ENCODE peak calls at places on chromosomes 16 and 17, in four cellular contexts. A is HepG2, F is K562, I is GM12878. U is an unnamed sample.

GRCh38 chr17:34259151-34259550 is 4.1 kb downstream of the CCL2 start:
- DNase-seq in A (no peak), F (no peak), I (no peak), U (no peak)

GRCh38 chr16:89545831-89546574 is 14.5 kb upstream of the RPL13 start:
- DNase-seq in A (peak; percentile 89), F (no peak), I (no peak), U (no peak)

GRCh38 chr16:50025544-50025931 is 513 bp downstream of the CNEP1R1 start:
- DNase-seq in A (peak; percentile 23), F (peak; percentile 28), I (no peak), U (peak; percentile 25)

GRCh38 chr16:14309906-14310305 is 238.8 kb downstream of the MRTFB start:
- DNase-seq in A (no peak), F (no peak), I (no peak), U (peak; percentile 74)

GRCh38 chr17:17328251-17328650 is 25.1 kb downstream of the NT5M start:
- DNase-seq in A (no peak), F (no peak), I (no peak), U (no peak)

GRCh38 chr16:67883146-67883871 is 1.4 kb upstream of the NRN1L start:
- DNase-seq in A (peak; percentile 67), F (no peak), I (no peak), U (no peak)

GRCh38 chr16:85390511-85391174 is 222.5 kb upstream of the GSE1 start:
- DNase-seq in A (peak; percentile 90), F (peak; percentile 90), I (no peak), U (peak; percentile 90)

GRCh38 chr17:30476726-30477082 is 504 bp upstream of the GOSR1 start:
- DNase-seq in A (peak; percentile 9), F (peak; percentile 35), I (no peak), U (no peak)

GRCh38 chr17:44924107-44924544 is 8.8 kb upstream of the GFAP start:
- DNase-seq in A (no peak), F (no peak), I (no peak), U (no peak)

GRCh38 chr16:29148867-29149272 is 164.0 kb downstream of the LAT start:
- DNase-seq in A (no peak), F (no peak), I (no peak), U (no peak)

GRCh38 chr16:85686912-85687591 is 1.7 kb downstream of the GINS2 start:
- DNase-seq in A (no peak), F (peak; percentile 69), I (no peak), U (no peak)

GRCh38 chr16:88566158-88566557 is 4.0 kb upstream of the ZC3H18 start:
- DNase-seq in A (no peak), F (no peak), I (no peak), U (no peak)

GRCh38 chr16:68406458-68407041 is 41.8 kb downstream of the SMPD3 start:
- DNase-seq in A (no peak), F (no peak), I (no peak), U (no peak)

GRCh38 chr17:14089179-14089578 is 19.9 kb downstream of the COX10 start:
- DNase-seq in A (no peak), F (no peak), I (no peak), U (no peak)

GRCh38 chr16:2854700-2855309 is 3.2 kb downstream of the PRSS22 start:
- DNase-seq in A (no peak), F (peak; percentile 61), I (no peak), U (no peak)

GRCh38 chr16:52074133-52074532 is 472.8 kb downstream of the TOX3 start:
- DNase-seq in A (no peak), F (no peak), I (no peak), U (no peak)

GRCh38 chr17:77441130-77441920 is 300.6 kb downstream of the SEC14L1 start:
- DNase-seq in A (no peak), F (no peak), I (peak; percentile 98), U (no peak)

GRCh38 chr17:45429338-45430005 is 3.2 kb downstream of the ARHGAP27 start:
- DNase-seq in A (no peak), F (no peak), I (no peak), U (no peak)

GRCh38 chr16:26672206-26672605 is 394.5 kb upstream of the C16orf82 start:
- DNase-seq in A (no peak), F (no peak), I (no peak), U (no peak)

GRCh38 chr16:69748694-69749345 is 5.9 kb downstream of the NOB1 start:
- DNase-seq in A (no peak), F (no peak), I (no peak), U (no peak)

GRCh38 chr16:27600386-27600785 is 50.4 kb downstream of the KATNIP start:
- DNase-seq in A (no peak), F (no peak), I (no peak), U (no peak)

GRCh38 chr16:6947291-6947690 is 385.4 kb upstream of the RBFOX1 start:
- DNase-seq in A (no peak), F (no peak), I (no peak), U (no peak)

GRCh38 chr16:26598061-26598460 is 468.7 kb upstream of the C16orf82 start:
- DNase-seq in A (no peak), F (peak; percentile 12), I (no peak), U (no peak)

GRCh38 chr16:66524601-66525164 is 25.2 kb downstream of the TK2 start:
- DNase-seq in A (no peak), F (peak; percentile 52), I (peak; percentile 85), U (no peak)

GRCh38 chr16:12626411-12626810 is 177.3 kb downstream of the CPPED1 start:
- DNase-seq in A (no peak), F (no peak), I (no peak), U (no peak)

GRCh38 chr17:73359987-73360410 is 48.2 kb upstream of the CDC42EP4 start:
- DNase-seq in A (peak; percentile 72), F (no peak), I (no peak), U (no peak)

GRCh38 chr16:3149630-3150345 is 15.0 kb downstream of the ZNF213 start:
- DNase-seq in A (no peak), F (peak; percentile 82), I (no peak), U (peak; percentile 78)

DNA sequence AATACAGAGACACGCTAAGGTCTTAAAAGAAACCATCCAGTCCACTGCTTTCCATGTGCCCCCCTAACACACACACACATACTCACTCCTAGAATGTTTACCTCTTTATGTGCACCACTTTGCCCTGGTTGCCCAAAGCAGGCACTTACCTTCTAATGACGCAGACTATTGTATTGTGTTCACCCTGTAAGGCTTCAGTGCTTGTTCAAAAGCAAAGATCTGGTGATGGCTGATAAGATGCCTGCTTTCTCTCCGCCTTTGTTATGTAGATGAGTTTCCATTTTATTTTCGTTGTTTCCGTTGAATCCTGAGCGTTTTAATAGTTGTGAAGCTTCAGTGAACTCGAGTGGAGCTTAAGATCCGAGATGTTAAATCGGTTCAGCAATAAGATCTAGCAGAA is 452.7 kb downstream of the TMEM114 start:
- DNase-seq in A (no peak), F (no peak), I (no peak), U (no peak)
- TF ChIP-seq POLR2AphosphoS2 in A (no peak), F (no peak), I (no peak), U (no peak)

GRCh38 chr16:55501549-55502322 is 7.1 kb upstream of the LPCAT2 start:
- DNase-seq in A (no peak), F (peak; percentile 45), I (no peak), U (no peak)

GRCh38 chr16:55499281-55499680 is 9.6 kb upstream of the LPCAT2 start:
- DNase-seq in A (no peak), F (no peak), I (no peak), U (no peak)

GRCh38 chr16:55498101-55498500 is 10.8 kb upstream of the LPCAT2 start:
- DNase-seq in A (no peak), F (no peak), I (no peak), U (no peak)

GRCh38 chr16:55497558-55497957 is 11.3 kb upstream of the LPCAT2 start:
- DNase-seq in A (no peak), F (no peak), I (no peak), U (no peak)

DNA sequence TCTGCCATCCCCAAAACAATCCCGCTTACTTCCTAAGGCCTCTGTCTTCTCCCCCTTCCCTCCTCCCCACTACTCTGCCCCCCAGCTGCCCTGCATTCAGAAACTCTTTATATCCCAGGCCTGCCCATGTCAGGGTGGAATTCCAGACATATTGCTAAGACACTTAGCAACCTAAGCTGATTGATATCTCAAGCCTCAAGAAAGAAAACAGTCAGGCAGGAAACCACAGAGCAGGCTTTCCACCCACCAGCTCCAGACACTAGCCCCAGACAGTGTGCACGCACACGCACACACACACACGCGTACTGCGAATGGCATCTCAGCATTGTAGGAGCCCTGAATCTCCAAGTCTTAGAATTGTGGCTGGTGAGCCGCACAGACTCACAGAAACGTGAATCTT is 8.9 kb upstream of the LPCAT2 start:
- DNase-seq in A (no peak), F (no peak), I (no peak), U (no peak)
- TF ChIP-seq POLR2AphosphoS2 in A (no peak), F (no peak), I (no peak), U (no peak)

DNA sequence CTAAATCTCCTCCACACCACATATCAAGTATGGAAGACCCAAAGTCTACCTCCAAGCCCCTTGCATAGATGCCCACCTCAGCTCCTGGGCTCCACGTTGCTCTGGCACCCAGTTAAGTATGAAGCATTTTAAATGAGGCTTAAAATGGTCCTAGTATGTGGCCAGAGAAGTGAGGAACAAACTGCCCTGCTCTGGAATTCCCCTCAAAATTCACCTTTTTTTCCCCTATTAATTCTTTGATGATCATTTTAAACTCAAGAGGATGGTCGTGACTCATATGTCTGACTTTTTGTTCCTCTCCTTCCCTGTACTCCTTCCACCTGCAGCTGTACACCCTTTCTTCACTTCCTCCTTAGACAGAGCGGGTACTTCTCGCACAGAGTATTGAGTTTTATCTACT is 234.5 kb upstream of the MYOCD start:
- DNase-seq in A (no peak), F (no peak), I (peak; percentile 85), U (no peak)
- TF ChIP-seq POLR2AphosphoS2 in A (no peak), F (no peak), I (no peak), U (no peak)

DNA sequence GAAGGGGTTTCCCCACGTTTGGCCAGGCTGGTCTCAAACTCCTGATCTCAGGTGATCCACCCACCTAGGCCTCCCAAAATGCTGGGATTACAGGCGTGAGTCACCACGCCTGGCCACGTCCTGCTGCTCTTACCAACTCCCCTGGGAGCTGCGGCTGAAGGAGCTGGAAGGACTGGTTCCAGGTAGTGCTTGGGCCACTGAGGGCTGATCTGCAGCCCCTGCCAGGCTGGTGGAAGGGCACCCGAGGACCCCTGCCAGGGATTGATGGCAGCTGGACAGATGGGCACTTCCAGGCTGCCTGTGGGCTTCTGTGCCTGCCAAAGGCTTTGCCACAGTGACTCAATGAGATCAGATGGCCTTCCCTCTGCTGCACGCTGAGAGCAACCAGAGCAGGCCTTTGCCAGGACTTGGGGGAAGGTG is 2.3 kb downstream of the OXLD1 start:
- DNase-seq in A (no peak), F (no peak), I (no peak), U (no peak)
- TF ChIP-seq POLR2AphosphoS2 in A (no peak), F (no peak), I (no peak), U (no peak)

GRCh38 chr17:75152523-75152922 is 1.8 kb downstream of the JPT1 start:
- DNase-seq in A (no peak), F (no peak), I (no peak), U (no peak)

GRCh38 chr17:75154195-75155106 is at the start of gene JPT1:
- DNase-seq in A (peak; percentile 99), F (peak; percentile 99), I (peak; percentile 97), U (peak; percentile 100)

GRCh38 chr17:75155191-75155601 is 884 bp upstream of the JPT1 start:
- DNase-seq in A (no peak), F (no peak), I (no peak), U (no peak)

GRCh38 chr17:75152971-75153853 is 1.1 kb downstream of the JPT1 start:
- DNase-seq in A (peak; percentile 34), F (peak; percentile 20), I (no peak), U (peak; percentile 70)

DNA sequence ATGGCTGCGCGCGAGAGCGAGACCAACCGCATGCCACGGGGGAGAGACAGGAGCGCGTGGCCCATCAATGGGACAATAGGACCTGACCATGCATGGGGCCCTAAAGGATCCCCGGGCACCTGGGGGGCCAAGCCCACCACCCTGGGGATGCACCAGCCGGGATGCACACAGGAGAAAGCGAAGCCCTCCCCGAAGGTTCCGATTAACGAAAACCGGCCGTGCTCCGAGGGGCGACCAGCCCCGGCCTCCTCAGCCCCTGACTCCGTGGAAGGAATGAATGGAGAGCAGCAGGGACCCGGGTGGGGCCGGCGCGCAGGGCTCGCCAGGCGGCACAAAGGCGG is 488 bp downstream of the JPT1 start:
- DNase-seq in A (no peak), F (no peak), I (no peak), U (peak; percentile 35)
- TF ChIP-seq POLR2AphosphoS2 in A (no peak), F (no peak), I (no peak), U (no peak)